ENCODE peak calls at places on chromosomes 11 and 22, in four cellular contexts. K, B, C and S are unnamed samples.

GRCh38 chr11:66036334-66036710 is 10.0 kb upstream of the CATSPER1 start:
- DNase-seq in C (no peak), K (no peak), B (no peak), S (no peak)

GRCh38 chr11:129658558-129658882 is 157.1 kb upstream of the TMEM45B start:
- DNase-seq in K (peak; percentile 21), B (no peak), C (no peak), S (no peak)

GRCh38 chr11:78796956-78797355 is 222.3 kb upstream of the NARS2 start:
- DNase-seq in C (no peak), K (no peak), B (no peak), S (no peak)

GRCh38 chr11:130995266-130995665 is 79.0 kb upstream of the SNX19 start:
- DNase-seq in C (no peak), K (no peak), B (no peak), S (no peak)

GRCh38 chr11:71222318-71223080 is 29.9 kb downstream of the SHANK2 start:
- DNase-seq in K (no peak), B (no peak), C (no peak), S (no peak)

GRCh38 chr11:17077240-17077519 is 287 bp downstream of the RPS13 start:
- DNase-seq in B (no peak), K (no peak), C (no peak), S (no peak)

GRCh38 chr22:19275919-19276600 is 15.5 kb downstream of the CLTCL1 start:
- DNase-seq in B (no peak), C (peak; percentile 79), K (no peak), S (no peak)

GRCh38 chr11:60946601-60947265 is 5.2 kb downstream of the SLC15A3 start:
- DNase-seq in K (no peak), C (no peak), B (no peak), S (no peak)

GRCh38 chr11:72521672-72522071 is 87.3 kb upstream of the CLPB start:
- DNase-seq in C (no peak), B (no peak), K (no peak), S (no peak)

GRCh38 chr11:3723014-3723708 is 52.0 kb upstream of the CHRNA10 start:
- DNase-seq in K (no peak), C (no peak), B (no peak), S (no peak)

GRCh38 chr11:124868322-124869274 is 3.4 kb downstream of the ROBO3 start:
- DNase-seq in B (no peak), K (no peak), C (no peak), S (no peak)

GRCh38 chr11:124872280-124872679 is 7.0 kb downstream of the ROBO3 start:
- DNase-seq in B (no peak), K (no peak), C (no peak), S (no peak)

GRCh38 chr11:124869331-124869730 is 4.1 kb downstream of the ROBO3 start:
- DNase-seq in C (no peak), B (no peak), K (no peak), S (no peak)

GRCh38 chr11:124869856-124870387 is 4.7 kb downstream of the ROBO3 start:
- DNase-seq in C (no peak), B (no peak), K (no peak), S (no peak)

GRCh38 chr11:124870430-124870829 is 5.2 kb downstream of the ROBO3 start:
- DNase-seq in B (no peak), K (no peak), C (no peak), S (no peak)
- TF ChIP-seq CBX5 in B (no peak), K (no peak), C (no peak), S (no peak)

GRCh38 chr11:15179167-15179566 is 64.4 kb downstream of the INSC start:
- DNase-seq in K (no peak), B (no peak), C (no peak), S (no peak)
- TF ChIP-seq CBX5 in K (no peak), B (no peak), C (no peak), S (no peak)

GRCh38 chr11:429931-430456 is 11.8 kb downstream of the ANO9 start:
- DNase-seq in B (no peak), C (no peak), K (no peak), S (no peak)

GRCh38 chr11:431921-432320 is 9.9 kb downstream of the ANO9 start:
- DNase-seq in K (no peak), B (no peak), C (no peak), S (no peak)

GRCh38 chr11:426851-427250 is 12.1 kb upstream of the SIGIRR start:
- DNase-seq in K (no peak), B (no peak), C (no peak), S (no peak)

GRCh38 chr11:428295-428694 is 13.5 kb upstream of the SIGIRR start:
- DNase-seq in C (no peak), B (no peak), K (no peak), S (no peak)

GRCh38 chr11:429391-429790 is 12.4 kb downstream of the ANO9 start:
- DNase-seq in C (no peak), K (no peak), B (no peak), S (no peak)
- TF ChIP-seq CBX5 in C (no peak), K (no peak), B (no peak), S (no peak)

GRCh38 chr22:44891791-44892190 is 118.0 kb downstream of the PHF21B start:
- DNase-seq in B (no peak), K (no peak), C (no peak), S (no peak)
- TF ChIP-seq CBX5 in B (no peak), K (no peak), C (no peak), S (no peak)

GRCh38 chr22:43829904-43830851 is 18.1 kb upstream of the EFCAB6 start:
- DNase-seq in K (no peak), B (no peak), C (no peak), S (no peak)
- TF ChIP-seq CBX5 in K (no peak), B (no peak), C (no peak), S (no peak)

DNA sequence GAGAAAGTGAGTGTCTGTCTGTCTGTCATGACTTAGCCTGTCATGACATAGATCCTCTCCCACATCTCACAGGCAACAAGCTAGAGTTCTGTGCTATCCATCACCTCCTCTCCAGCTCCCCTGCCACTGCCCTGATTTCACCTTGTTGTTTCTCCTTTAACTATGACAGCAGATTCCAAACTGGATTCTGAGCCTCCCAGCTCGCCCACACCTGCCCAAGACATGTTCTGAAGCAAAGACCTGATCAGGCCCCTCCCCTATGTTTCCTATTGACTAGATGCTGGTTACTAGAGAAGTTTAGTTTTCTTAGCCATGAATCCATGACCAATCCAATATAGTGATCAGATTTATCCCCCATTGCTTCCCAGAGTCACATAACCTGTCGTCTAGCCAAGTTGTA is 15.4 kb downstream of the PRSS23 start:
- DNase-seq in B (no peak), K (no peak), C (no peak), S (no peak)
- TF ChIP-seq CBX5 in B (no peak), K (no peak), C (no peak), S (no peak)

DNA sequence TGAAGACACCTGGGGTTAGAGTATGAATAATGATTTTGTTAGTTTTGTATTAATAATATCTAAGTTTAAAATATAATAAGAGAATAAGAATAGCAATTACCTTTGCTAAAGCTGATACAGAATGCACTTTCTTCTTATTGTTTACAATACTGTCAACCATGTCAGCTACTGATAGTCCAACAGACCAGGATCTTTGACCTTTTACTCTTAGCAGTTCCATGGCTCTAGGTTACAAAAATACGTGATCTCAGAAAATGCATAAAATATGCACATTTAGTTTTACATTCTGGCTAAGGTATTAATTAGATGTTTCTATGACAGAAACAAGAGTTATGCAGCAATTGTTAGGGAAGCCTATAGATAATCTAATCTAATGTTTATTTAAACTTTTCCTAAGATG is 7.5 kb upstream of the TSG101 start:
- DNase-seq in K (no peak), B (no peak), C (no peak), S (no peak)
- TF ChIP-seq CBX5 in K (no peak), B (no peak), C (no peak), S (no peak)

DNA sequence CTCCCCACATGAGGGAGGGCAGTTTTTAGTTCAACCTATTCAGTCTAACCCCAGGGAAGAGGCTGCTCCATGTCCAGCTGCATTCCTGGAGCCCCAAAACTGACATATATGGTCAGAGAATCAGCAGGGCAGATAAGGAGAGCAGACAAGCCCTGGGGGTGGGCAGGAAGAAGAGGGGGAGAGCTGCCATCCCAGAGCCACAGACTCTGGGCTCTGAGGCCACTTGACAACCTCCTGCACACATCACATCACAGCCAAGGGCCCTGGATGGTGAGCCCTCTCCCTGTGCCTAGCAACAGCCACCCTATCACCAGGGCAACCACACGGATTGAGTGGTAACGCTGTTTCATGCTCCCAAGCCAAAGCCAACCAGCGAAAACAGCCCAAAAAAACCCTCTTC is 3.1 kb downstream of the ARHGAP1 start:
- DNase-seq in K (no peak), C (no peak), B (no peak), S (no peak)
- TF ChIP-seq CBX5 in K (no peak), C (no peak), B (no peak), S (no peak)

DNA sequence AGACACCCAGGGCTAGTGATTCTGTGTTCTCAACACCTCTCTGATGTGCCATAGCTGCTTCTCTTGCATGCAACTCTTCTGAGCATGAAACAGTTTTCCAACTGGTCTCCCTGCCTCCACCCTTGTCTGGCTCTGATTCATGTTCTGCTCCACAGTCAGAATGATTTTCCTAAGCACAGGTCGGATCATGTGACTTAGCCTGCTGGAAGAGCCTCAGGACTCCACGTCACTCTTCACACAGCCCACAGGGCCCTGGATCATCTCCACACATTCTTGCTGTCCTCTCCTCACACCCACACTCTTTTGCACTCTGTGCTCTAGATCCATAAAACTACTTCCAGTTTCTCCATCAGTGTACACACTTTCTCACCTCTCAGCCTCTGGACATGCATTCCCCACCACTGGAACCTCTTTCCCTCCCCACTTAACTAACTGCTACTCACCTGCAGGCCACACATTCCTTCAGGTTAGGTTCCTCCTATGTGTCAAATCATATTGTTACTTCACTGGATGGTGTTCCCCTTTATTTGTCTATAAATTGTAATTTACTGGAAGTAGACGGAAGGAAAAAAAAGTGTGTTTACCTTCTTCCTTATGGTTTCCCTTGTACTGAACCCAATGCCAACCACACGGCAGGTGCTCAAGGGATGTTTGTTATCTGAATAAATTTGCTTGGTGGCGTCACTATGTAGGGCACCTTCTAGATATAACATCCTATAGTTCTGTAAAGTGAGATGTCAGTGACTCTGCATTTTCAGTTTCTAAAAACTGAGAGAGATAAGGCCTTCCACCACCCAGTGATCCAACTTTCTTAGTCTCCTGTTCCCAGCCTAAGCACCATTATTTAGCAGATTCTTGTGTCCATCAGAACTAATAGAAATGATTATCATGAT is 133.7 kb downstream of the ETS1 start:
- DNase-seq in K (no peak), C (no peak), B (no peak), S (no peak)
- TF ChIP-seq CBX5 in K (no peak), C (no peak), B (no peak), S (no peak)